ENCODE peak calls at places on chromosomes 6 and 20, in six cellular contexts. Y, C, H, O, P and L are unnamed samples.

GRCh38 chr6:79071547-79071946 is 6.5 kb downstream of the PHIP start:
- DNase-seq in Y (no peak), C (no peak), H (no peak), O (no peak), P (no peak), L (no peak)

GRCh38 chr6:14498748-14499147 is 381.2 kb downstream of the CD83 start:
- DNase-seq in Y (no peak), C (no peak), H (no peak), O (no peak), P (no peak), L (no peak)

GRCh38 chr6:141653590-141653989 is 479.1 kb upstream of the GJE1 start:
- DNase-seq in Y (no peak), C (peak; percentile 42), H (peak; percentile 18), O (no peak), P (no peak), L (no peak)

GRCh38 chr20:14657231-14657630 is 319.8 kb upstream of the FLRT3 start:
- DNase-seq in Y (no peak), C (no peak), H (no peak), O (no peak), P (no peak), L (no peak)

GRCh38 chr6:47182291-47182957 is 127.3 kb downstream of the TNFRSF21 start:
- DNase-seq in Y (no peak), C (no peak), H (no peak), O (no peak), P (no peak), L (no peak)

GRCh38 chr20:833450-834150 is at the start of gene FAM110A:
- DNase-seq in Y (peak; percentile 94), C (peak; percentile 99), H (peak; percentile 98), O (peak; percentile 96), P (peak; percentile 94), L (peak; percentile 98)

GRCh38 chr6:19303381-19303780 is 533.8 kb upstream of the ID4 start:
- DNase-seq in Y (no peak), C (peak; percentile 46), H (no peak), O (no peak), P (no peak), L (no peak)

GRCh38 chr6:129748901-129749748 is 39.1 kb upstream of the ARHGAP18 start:
- DNase-seq in Y (no peak), C (no peak), H (no peak), O (no peak), P (no peak), L (no peak)

GRCh38 chr6:96450082-96450759 is 71.4 kb upstream of the UFL1 start:
- DNase-seq in Y (no peak), C (peak; percentile 70), H (no peak), O (peak; percentile 63), P (no peak), L (no peak)

GRCh38 chr20:16701296-16701695 is 28.5 kb upstream of the SNRPB2 start:
- DNase-seq in Y (no peak), C (no peak), H (no peak), O (peak; percentile 18), P (no peak), L (no peak)

GRCh38 chr6:143100429-143100828 is 39.7 kb downstream of the AIG1 start:
- DNase-seq in Y (no peak), C (no peak), H (no peak), O (no peak), P (no peak), L (no peak)

GRCh38 chr6:169983651-169984050 is 232.2 kb downstream of the ERMARD start:
- DNase-seq in Y (no peak), C (no peak), H (no peak), O (no peak), P (no peak), L (no peak)

GRCh38 chr6:72561629-72562028 is 60.2 kb upstream of the KCNQ5 start:
- DNase-seq in Y (no peak), C (no peak), H (no peak), O (no peak), P (no peak), L (no peak)

GRCh38 chr6:158377866-158378265 is 65.6 kb downstream of the TULP4 start:
- DNase-seq in Y (no peak), C (no peak), H (no peak), O (no peak), P (peak; percentile 75), L (peak; percentile 18)

GRCh38 chr6:147837540-147837939 is 329.1 kb downstream of the SAMD5 start:
- DNase-seq in Y (no peak), C (no peak), H (no peak), O (no peak), P (no peak), L (no peak)

GRCh38 chr6:15327271-15327670 is 81.4 kb downstream of the JARID2 start:
- DNase-seq in Y (peak; percentile 18), C (no peak), H (no peak), O (peak; percentile 22), P (no peak), L (peak; percentile 62)

GRCh38 chr6:138682722-138683521 is 90.6 kb upstream of the CCDC28A start:
- DNase-seq in Y (no peak), C (peak; percentile 46), H (no peak), O (no peak), P (no peak), L (no peak)

GRCh38 chr6:143408151-143408786 is 42.2 kb downstream of the ADAT2 start:
- DNase-seq in Y (no peak), C (no peak), H (no peak), O (no peak), P (no peak), L (no peak)

GRCh38 chr6:14010275-14010674 is 85.5 kb downstream of the RNF182 start:
- DNase-seq in Y (no peak), C (no peak), H (no peak), O (no peak), P (no peak), L (no peak)

GRCh38 chr6:127058027-127058426 is 60.4 kb upstream of the RSPO3 start:
- DNase-seq in Y (no peak), C (no peak), H (no peak), O (no peak), P (no peak), L (no peak)

GRCh38 chr6:139062921-139063320 is 34.4 kb downstream of the ABRACL start:
- DNase-seq in Y (no peak), C (no peak), H (no peak), O (no peak), P (no peak), L (no peak)

GRCh38 chr20:54068495-54068894 is 1.9 kb downstream of the BCAS1 start:
- DNase-seq in Y (no peak), C (no peak), H (no peak), O (no peak), P (no peak), L (no peak)

GRCh38 chr6:81895511-81896185 is 143.2 kb upstream of the TENT5A start:
- DNase-seq in Y (no peak), C (no peak), H (no peak), O (no peak), P (no peak), L (no peak)

GRCh38 chr6:127932708-127933107 is 31.9 kb upstream of the THEMIS start:
- DNase-seq in Y (no peak), C (no peak), H (no peak), O (no peak), P (no peak), L (no peak)

GRCh38 chr6:109260126-109260525 is 122.1 kb downstream of the CD164 start:
- DNase-seq in Y (no peak), C (no peak), H (no peak), O (no peak), P (no peak), L (no peak)

GRCh38 chr6:145315982-145316600 is 419.2 kb downstream of the EPM2A start:
- DNase-seq in Y (no peak), C (no peak), H (no peak), O (peak; percentile 40), P (no peak), L (no peak)

GRCh38 chr20:58192567-58192966 is 35.9 kb downstream of the ANKRD60 start:
- DNase-seq in Y (peak; percentile 26), C (no peak), H (no peak), O (no peak), P (no peak), L (no peak)

GRCh38 chr20:51884561-51884960 is 82.2 kb upstream of the SALL4 start:
- DNase-seq in Y (no peak), C (no peak), H (no peak), O (no peak), P (no peak), L (no peak)

GRCh38 chr6:30840084-30840921 is 44.0 kb upstream of the DDR1 start:
- DNase-seq in Y (no peak), C (no peak), H (no peak), O (no peak), P (no peak), L (no peak)

GRCh38 chr6:28269492-28269891 is 2.5 kb downstream of the ZSCAN26 start:
- DNase-seq in Y (no peak), C (no peak), H (no peak), O (no peak), P (no peak), L (no peak)

GRCh38 chr20:38706482-38706881 is 17.8 kb upstream of the SLC32A1 start:
- DNase-seq in Y (no peak), C (no peak), H (no peak), O (peak; percentile 82), P (no peak), L (no peak)
- H3K27ac ChIP-seq in Y (no peak overlapping the region), C (no peak overlapping the region), H (no peak overlapping the region), O (no peak overlapping the region), P (no peak overlapping the region), L (no peak overlapping the region)

DNA sequence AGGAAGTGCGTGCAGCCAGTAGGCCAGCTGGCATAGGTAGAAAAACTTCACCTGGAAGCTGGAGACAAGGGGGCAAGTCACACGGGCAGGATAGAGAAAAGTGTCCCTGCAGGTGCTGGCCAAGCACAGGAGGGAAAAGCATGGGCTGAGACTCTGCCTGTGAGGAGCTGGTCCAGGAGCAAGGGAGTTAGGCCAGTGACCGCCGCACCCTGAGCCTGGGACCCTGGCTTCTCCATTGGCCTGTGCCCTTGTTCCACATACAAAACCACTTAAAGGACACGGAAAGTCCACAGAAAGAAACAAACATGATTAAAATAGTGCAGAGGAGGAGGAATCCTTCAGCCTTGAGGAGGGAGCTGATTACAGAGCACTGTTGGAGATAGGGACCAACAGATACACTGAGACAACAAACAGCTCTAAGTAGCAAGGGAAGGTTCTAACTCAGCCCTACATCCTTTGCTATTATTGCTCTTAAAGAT is 68.6 kb downstream of the TRAM2 start:
- DNase-seq in Y (no peak), C (no peak), H (no peak), O (no peak), P (no peak), L (no peak)
- H3K4me3 ChIP-seq in Y (no peak overlapping the region), C (no peak overlapping the region), H (no peak overlapping the region), O (no peak overlapping the region), P (no peak overlapping the region), L (no peak overlapping the region)

GRCh38 chr20:22060610-22061009 is 355.1 kb downstream of the PAX1 start:
- DNase-seq in Y (no peak), C (no peak), H (no peak), O (no peak), P (no peak), L (no peak)

GRCh38 chr20:22055981-22056380 is 350.5 kb downstream of the PAX1 start:
- DNase-seq in Y (no peak), C (no peak), H (no peak), O (no peak), P (no peak), L (no peak)

GRCh38 chr20:22063753-22064152 is 358.3 kb downstream of the PAX1 start:
- DNase-seq in Y (no peak), C (no peak), H (no peak), O (no peak), P (no peak), L (no peak)

GRCh38 chr20:22058746-22059145 is 353.3 kb downstream of the PAX1 start:
- DNase-seq in Y (no peak), C (no peak), H (no peak), O (no peak), P (no peak), L (no peak)
- H3K9me3 ChIP-seq in Y (no peaks in the 10 kb centered on the region), C (no peaks in the 10 kb centered on the region), H (no peaks in the 10 kb centered on the region), O (no peaks in the 10 kb centered on the region), P (no peaks in the 10 kb centered on the region), L (no peaks in the 10 kb centered on the region)

GRCh38 chr20:48373555-48373934 is 454.3 kb downstream of the PREX1 start:
- DNase-seq in Y (no peak), C (no peak), H (no peak), O (no peak), P (no peak), L (no peak)
- H3K27ac ChIP-seq in Y (no peak overlapping the region), C (peak overlapping the region; percentile 61), H (no peak overlapping the region), O (no peak overlapping the region), P (no peak overlapping the region), L (no peak overlapping the region)